ENCODE peak calls at places on chromosomes 13 and 19, in seven cellular contexts. M is uterus; C is NCI-H524; H is WTC11; V is stimulated activated CD4-positive, alpha-beta T cell treated with anti-CD3 and anti-CD28 coated beads, Interleukin-15, amount 100 ng/mL, for 1 hour; L is stimulated activated CD8-positive, alpha-beta memory T cell treated with anti-CD3 and anti-CD28 coated beads, Interleukin-15, amount 100 ng/mL, for 24 hours; Y is ovary. R is an unnamed sample.

GRCh38 chr19:21398851-21399250 is 1.9 kb downstream of the ZNF493 start:
- DNase-seq in M (no peak), C (no peak), H (no peak), V (no peak), L (no peak), Y (no peak), R (no peak)

GRCh38 chr19:32387701-32388392 is 17.7 kb upstream of the DPY19L3 start:
- DNase-seq in M (peak), C (no peak), H (no peak), V (no peak), L (no peak), Y (no peak), R (no peak)

GRCh38 chr19:12868540-12869112 is 12.6 kb downstream of the DNASE2 start:
- DNase-seq in M (no peak), C (no peak), H (peak), V (no peak), L (no peak), Y (no peak), R (no peak)

GRCh38 chr19:45558399-45558878 is 26.2 kb downstream of the OPA3 start:
- DNase-seq in M (no peak), C (peak), H (peak), V (peak), L (peak), Y (no peak), R (no peak)

GRCh38 chr13:52848455-52849190 is at the start of gene PCDH8:
- DNase-seq in M (no peak), C (peak), H (peak), V (no peak), L (no peak), Y (no peak), R (no peak)

GRCh38 chr13:33676045-33676699 is 141.8 kb upstream of the RFC3 start:
- DNase-seq in M (no peak), C (peak), H (no peak), V (no peak), L (no peak), Y (no peak), R (no peak)

GRCh38 chr19:5200844-5201243 is 139.8 kb downstream of the PTPRS start:
- DNase-seq in M (no peak), C (no peak), H (no peak), V (no peak), L (no peak), Y (no peak), R (no peak)

GRCh38 chr19:49637865-49638350 is 2.0 kb downstream of the RRAS start:
- DNase-seq in M (peak), C (no peak), H (peak), V (no peak), L (no peak), Y (peak), R (peak)

GRCh38 chr13:110455941-110456340 is 105.6 kb downstream of the RAB20 start:
- DNase-seq in M (peak), C (peak), H (peak), V (peak), L (peak), Y (peak), R (peak)

GRCh38 chr13:44884076-44884729 is 105.1 kb downstream of the NUFIP1 start:
- DNase-seq in M (no peak), C (no peak), H (no peak), V (no peak), L (no peak), Y (no peak), R (no peak)

GRCh38 chr13:111210945-111211469 is 95.9 kb downstream of the ARHGEF7 start:
- DNase-seq in M (no peak), C (no peak), H (no peak), V (no peak), L (no peak), Y (no peak), R (no peak)

GRCh38 chr19:1211494-1212234 is 6.1 kb downstream of the STK11 start:
- DNase-seq in M (peak), C (no peak), H (peak), V (no peak), L (no peak), Y (peak), R (no peak)

GRCh38 chr13:94309576-94309975 is 169.9 kb downstream of the DCT start:
- DNase-seq in M (no peak), C (no peak), H (no peak), V (no peak), L (no peak), Y (no peak), R (no peak)

GRCh38 chr19:8208119-8208709 is 956 bp upstream of the CERS4 start:
- DNase-seq in M (peak), C (no peak), H (peak), V (no peak), L (no peak), Y (no peak), R (no peak)

GRCh38 chr13:88979465-88980180 is 1308.5 kb downstream of the SLITRK5 start:
- DNase-seq in M (no peak), C (peak), H (no peak), V (no peak), L (no peak), Y (no peak), R (no peak)

GRCh38 chr19:17448190-17448967 is at the start of gene TMEM221:
- DNase-seq in M (peak), C (peak), H (peak), V (peak), L (no peak), Y (peak), R (no peak)

GRCh38 chr19:54626757-54627156 is 3.5 kb upstream of the LILRB1 start:
- DNase-seq in M (no peak), C (no peak), H (no peak), V (no peak), L (no peak), Y (no peak), R (no peak)